ENCODE peak calls at places on chromosomes 7 and 10, in nine cellular contexts. T is cardiac muscle cell, P is endothelial cell of umbilical vein, X is psoas muscle, K is neural crest cell, E is cardiac fibroblast, R is dermis blood vessel endothelial cell, S is mesendoderm, Q is EH. Y is an unnamed sample.

GRCh38 chr7:29177963-29178612 is 16.5 kb upstream of the CHN2 start:
- DNase-seq in T (no peak), P (peak), X (no peak), K (no peak), E (peak), R (peak), S (no peak), Q (no peak), Y (no peak)

GRCh38 chr10:121157998-121158397 is 306.8 kb downstream of the WDR11 start:
- DNase-seq in T (no peak), P (no peak), X (no peak), K (no peak), E (no peak), R (no peak), S (no peak), Q (no peak), Y (no peak)

GRCh38 chr10:93749218-93749799 is 8.4 kb upstream of the LGI1 start:
- DNase-seq in T (no peak), P (no peak), X (no peak), K (no peak), E (no peak), R (no peak), S (peak), Q (no peak), Y (peak)

GRCh38 chr7:148772297-148773089 is 73.8 kb downstream of the CUL1 start:
- DNase-seq in T (no peak), P (peak), X (no peak), K (no peak), E (peak), R (peak), S (peak), Q (peak), Y (peak)

GRCh38 chr7:158430308-158431034 is 157.2 kb downstream of the PTPRN2 start:
- DNase-seq in T (no peak), P (no peak), X (no peak), K (no peak), E (no peak), R (no peak), S (no peak), Q (no peak), Y (no peak)

GRCh38 chr10:94006591-94007550 is 13.1 kb downstream of the PLCE1 start:
- DNase-seq in T (peak), P (no peak), X (no peak), K (no peak), E (peak), R (no peak), S (peak), Q (peak), Y (peak)

GRCh38 chr10:124708922-124709520 is 35.2 kb downstream of the FAM53B start:
- DNase-seq in T (no peak), P (no peak), X (peak), K (no peak), E (no peak), R (peak), S (peak), Q (peak), Y (no peak)

GRCh38 chr10:119633538-119634218 is 17.5 kb upstream of the BAG3 start:
- DNase-seq in T (no peak), P (no peak), X (no peak), K (no peak), E (no peak), R (no peak), S (no peak), Q (no peak), Y (no peak)

GRCh38 chr7:19026888-19027287 is 90.5 kb downstream of the TWIST1 start:
- DNase-seq in T (no peak), P (no peak), X (no peak), K (no peak), E (no peak), R (no peak), S (no peak), Q (peak), Y (peak)

GRCh38 chr7:71135663-71136062 is 3.7 kb downstream of the GALNT17 start:
- DNase-seq in T (no peak), P (no peak), X (no peak), K (no peak), E (no peak), R (no peak), S (no peak), Q (no peak), Y (no peak)

GRCh38 chr10:72390785-72391184 is 36.1 kb upstream of the DNAJB12 start:
- DNase-seq in T (no peak), P (no peak), X (no peak), K (no peak), E (no peak), R (no peak), S (no peak), Q (no peak), Y (no peak)

GRCh38 chr7:141402277-141402996 is 148.8 kb upstream of the AGK start:
- DNase-seq in T (peak), P (no peak), X (no peak), K (no peak), E (no peak), R (no peak), S (no peak), Q (no peak), Y (no peak)

GRCh38 chr7:146892151-146892550 is 775.5 kb downstream of the CNTNAP2 start:
- DNase-seq in T (peak), P (no peak), X (no peak), K (no peak), E (no peak), R (no peak), S (peak), Q (no peak), Y (no peak)

GRCh38 chr10:45354261-45354660 is 19.8 kb upstream of the ALOX5 start:
- DNase-seq in T (no peak), P (no peak), X (no peak), K (no peak), E (no peak), R (no peak), S (no peak), Q (peak), Y (no peak)

Y was measured in NCI-H226.